ENCODE peak calls at places on chromosomes 5 and 9, in four cellular contexts. E, R, H and I are unnamed samples.

GRCh38 chr5:109191153-109191558 is 218.6 kb downstream of the PJA2 start:
- DNase-seq in E (no peak), R (no peak), H (no peak), I (peak)

GRCh38 chr5:4196744-4197646 is 601.4 kb downstream of the IRX1 start:
- DNase-seq in E (no peak), R (no peak), H (no peak), I (no peak)

GRCh38 chr9:121690316-121690715 is 38.9 kb downstream of the DAB2IP start:
- DNase-seq in E (no peak), R (no peak), H (no peak), I (no peak)

GRCh38 chr5:174283176-174283575 is 237.7 kb downstream of the NSG2 start:
- DNase-seq in E (no peak), R (no peak), H (no peak), I (no peak)

GRCh38 chr5:126449751-126450271 is 26.6 kb downstream of the GRAMD2B start:
- DNase-seq in E (peak), R (peak), H (peak), I (peak)

GRCh38 chr9:137989999-137990715 is 112.6 kb downstream of the CACNA1B start:
- DNase-seq in E (no peak), R (no peak), H (no peak), I (peak)

GRCh38 chr9:110830495-110830894 is 161.9 kb downstream of the MUSK start:
- DNase-seq in E (no peak), R (no peak), H (no peak), I (no peak)

GRCh38 chr5:79795764-79796398 is 106.2 kb downstream of the CMYA5 start:
- DNase-seq in E (no peak), R (no peak), H (no peak), I (peak)

GRCh38 chr5:151036556-151036955 is 16.2 kb downstream of the GPX3 start:
- DNase-seq in E (no peak), R (no peak), H (no peak), I (no peak)

GRCh38 chr5:115770466-115770865 is 46.0 kb downstream of the CDO1 start:
- DNase-seq in E (no peak), R (no peak), H (no peak), I (no peak)

GRCh38 chr9:137604345-137605145 is 941 bp upstream of the ARRDC1 start:
- DNase-seq in E (no peak), R (no peak), H (no peak), I (no peak)

GRCh38 chr9:133394687-133395271 is 18.6 kb downstream of the STKLD1 start:
- DNase-seq in E (no peak), R (no peak), H (no peak), I (no peak)

GRCh38 chr5:115168829-115169391 is 798 bp downstream of the TRIM36 start:
- DNase-seq in E (no peak), R (no peak), H (no peak), I (peak)

GRCh38 chr9:92770005-92770995 is 5.7 kb upstream of the BICD2 start:
- DNase-seq in E (no peak), R (no peak), H (no peak), I (peak)

GRCh38 chr5:58887721-58888409 is 305.0 kb downstream of the RAB3C start:
- DNase-seq in E (no peak), R (no peak), H (no peak), I (peak)

GRCh38 chr9:75788006-75788634 is 102.4 kb upstream of the PCSK5 start:
- DNase-seq in E (no peak), R (no peak), H (no peak), I (peak)

GRCh38 chr5:145500712-145501111 is 334.4 kb downstream of the PRELID2 start:
- DNase-seq in E (no peak), R (no peak), H (no peak), I (no peak)